ENCODE peak calls at places on chromosomes 12 and 14, in five cellular contexts. N, S, T, U and D are unnamed samples.
A peak's percentile ranks its signal among the peaks of the same experiment; 100 is the strongest.

GRCh38 chr14:99916091-99916383 is 122.8 kb downstream of the EML1 start:
- DNase-seq in N (no peak), S (no peak), T (no peak), U (no peak), D (no peak)

GRCh38 chr14:41130274-41130673 is 476.4 kb upstream of the LRFN5 start:
- DNase-seq in S (no peak), T (no peak), N (no peak), U (no peak), D (no peak)

GRCh38 chr14:63204407-63205280 is at the start of gene RHOJ:
- DNase-seq in N (no peak), S (no peak), U (peak; percentile 65), T (peak; percentile 13), D (no peak)

GRCh38 chr14:21308132-21308478 is 28.2 kb downstream of the RPGRIP1 start:
- DNase-seq in U (no peak), N (no peak), S (no peak), T (no peak), D (no peak)

GRCh38 chr14:34051966-34052657 is 101.2 kb upstream of the EGLN3 start:
- DNase-seq in S (no peak), T (no peak), N (no peak), U (no peak), D (no peak)

GRCh38 chr14:73591690-73592448 is at the start of gene ACOT4:
- DNase-seq in U (peak; percentile 62), S (peak; percentile 58), T (peak; percentile 60), N (no peak), D (peak; percentile 57)

GRCh38 chr14:72476657-72477499 is 417.0 kb downstream of the DPF3 start:
- DNase-seq in N (no peak), S (peak; percentile 47), U (no peak), T (no peak), D (peak; percentile 6)

GRCh38 chr14:74804219-74804825 is 41.2 kb downstream of the YLPM1 start:
- DNase-seq in N (peak; percentile 33), U (no peak), T (no peak), S (no peak), D (peak; percentile 73)

GRCh38 chr12:53514626-53515290 is 7.5 kb upstream of the NPFF start:
- DNase-seq in U (no peak), S (no peak), T (no peak), N (no peak), D (no peak)

GRCh38 chr12:104222981-104223380 is 7.4 kb downstream of the TXNRD1 start:
- DNase-seq in U (no peak), N (no peak), S (no peak), T (no peak), D (no peak)
- TF ChIP-seq POLR2A in U (no peak), N (no peak), S (no peak), T (no peak), D (no peak)

GRCh38 chr12:50660425-50660822 is 103.5 kb upstream of the ATF1 start:
- DNase-seq in T (no peak), U (no peak), N (no peak), S (no peak), D (no peak)

GRCh38 chr12:50659690-50660424 is 104.0 kb upstream of the ATF1 start:
- DNase-seq in U (no peak), S (no peak), T (no peak), N (no peak), D (no peak)

GRCh38 chr12:50662121-50662480 is 101.8 kb upstream of the ATF1 start:
- DNase-seq in U (no peak), N (no peak), S (no peak), T (no peak), D (no peak)

GRCh38 chr12:50659260-50659659 is 104.6 kb upstream of the ATF1 start:
- DNase-seq in U (no peak), T (no peak), S (no peak), N (no peak), D (no peak)

GRCh38 chr12:50661300-50662120 is 102.4 kb upstream of the ATF1 start:
- DNase-seq in U (no peak), T (no peak), S (peak; percentile 8), N (no peak), D (no peak)
- TF ChIP-seq POLR2A in U (no peak), T (no peak), S (no peak), N (no peak), D (no peak)

GRCh38 chr14:55051426-55052258 is at the start of gene MAPK1IP1L:
- DNase-seq in S (peak; percentile 86), N (peak; percentile 93), U (peak; percentile 97), T (peak; percentile 91), D (peak; percentile 96)
- TF ChIP-seq POLR2A in S (peak; percentile 99), N (peak; percentile 99), U (peak; percentile 80), T (peak; percentile 99), D (peak; percentile 100)

GRCh38 chr14:77077040-77077439 is 21.0 kb upstream of the CIPC start:
- DNase-seq in U (no peak), N (no peak), S (no peak), T (no peak), D (no peak)

GRCh38 chr14:77071938-77072388 is 26.1 kb upstream of the CIPC start:
- DNase-seq in S (no peak), U (no peak), N (no peak), T (no peak), D (no peak)

GRCh38 chr14:77074969-77075368 is 23.1 kb upstream of the CIPC start:
- DNase-seq in N (no peak), S (no peak), T (no peak), U (no peak), D (no peak)

DNA sequence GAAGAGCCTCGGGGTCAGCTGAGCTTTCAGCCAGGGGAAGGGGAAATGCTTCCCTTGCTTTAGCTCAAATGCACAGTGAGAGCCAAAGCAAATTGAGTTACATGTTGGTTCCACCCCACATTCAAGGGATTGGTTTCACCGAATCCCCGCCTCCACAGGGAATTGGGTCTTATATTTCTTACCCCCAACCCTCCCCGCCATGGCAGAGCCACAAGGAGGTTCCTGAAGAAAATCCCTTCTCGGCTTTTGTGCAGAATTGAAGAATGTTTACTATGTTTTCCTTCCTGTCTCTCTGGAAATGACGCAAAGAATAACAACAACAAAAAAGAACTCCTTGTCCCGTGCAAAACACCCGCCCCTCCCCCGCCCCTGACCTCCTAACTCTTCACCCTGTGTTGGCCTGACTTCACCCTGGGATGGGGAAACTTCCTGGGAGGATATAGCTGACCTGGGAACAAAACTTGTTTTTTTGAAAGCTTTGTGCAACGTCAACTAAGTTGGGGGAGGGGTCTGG is 21.9 kb upstream of the CIPC start:
- DNase-seq in N (peak; percentile 47), S (no peak), U (peak; percentile 79), T (peak; percentile 49), D (no peak)
- TF ChIP-seq POLR2A in N (peak; percentile 39), S (no peak), U (no peak), T (peak; percentile 48), D (no peak)

GRCh38 chr14:22974530-22975313 is 7.6 kb downstream of the AJUBA start:
- DNase-seq in N (no peak), T (no peak), S (no peak), U (peak; percentile 71), D (no peak)

GRCh38 chr14:22977684-22978486 is 4.5 kb downstream of the AJUBA start:
- DNase-seq in S (no peak), N (no peak), T (peak; percentile 90), U (no peak), D (no peak)

GRCh38 chr14:22977434-22977683 is 5.0 kb downstream of the AJUBA start:
- DNase-seq in N (no peak), T (no peak), S (no peak), U (no peak), D (no peak)

GRCh38 chr14:22978487-22978837 is 3.9 kb downstream of the AJUBA start:
- DNase-seq in U (no peak), N (no peak), S (no peak), T (no peak), D (no peak)

DNA sequence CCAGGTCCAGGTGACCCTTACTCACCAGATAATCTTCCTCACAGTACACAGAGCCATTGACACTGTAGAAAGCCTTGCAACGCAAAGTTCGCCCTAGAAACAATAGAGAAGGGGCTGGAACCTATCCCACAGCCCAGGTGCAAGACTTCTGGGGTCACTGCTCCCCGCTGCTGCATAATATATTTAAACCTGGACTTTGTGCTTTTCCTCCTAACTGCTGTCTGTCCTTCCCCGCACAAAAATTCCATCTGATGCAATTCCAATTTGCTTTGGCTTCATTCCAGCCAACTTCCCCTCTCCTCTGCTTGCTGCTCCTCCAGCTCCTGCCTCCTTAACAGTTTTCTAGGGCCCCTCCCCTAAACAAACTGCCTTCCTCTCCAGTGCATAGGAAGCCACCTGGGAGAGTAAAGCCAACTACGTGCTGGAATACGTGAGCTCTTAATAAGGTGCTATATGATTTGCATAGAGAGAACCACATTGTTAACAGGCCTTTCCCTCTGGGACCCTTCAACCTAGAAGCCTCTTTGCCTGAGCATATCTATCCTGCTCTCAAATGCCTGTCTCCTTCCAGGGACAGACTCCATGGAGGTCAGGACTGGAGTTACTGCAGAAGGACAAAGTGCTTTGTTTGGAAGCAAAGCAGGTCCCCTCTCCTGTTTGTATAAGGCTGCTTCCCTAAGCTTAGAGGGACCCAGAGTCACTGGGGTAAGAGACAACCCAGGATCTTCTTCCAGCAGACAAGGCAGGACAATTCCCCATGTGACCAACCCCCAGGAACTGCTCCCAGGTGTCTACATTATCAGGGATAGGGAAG is 5.5 kb downstream of the AJUBA start:
- DNase-seq in T (peak; percentile 55), N (no peak), U (no peak), S (no peak), D (no peak)
- TF ChIP-seq POLR2A in T (no peak), N (no peak), U (no peak), S (no peak), D (no peak)

GRCh38 chr12:91988076-91988475 is 157.6 kb downstream of the BTG1 start:
- DNase-seq in T (no peak), U (no peak), N (no peak), S (no peak), D (no peak)
- TF ChIP-seq POLR2A in T (no peak), U (no peak), N (no peak), S (no peak), D (no peak)